ENCODE peak calls at places on chromosomes 12 and 14, in five cellular contexts. One of them, this sample, is unnamed. For H3K79me2, the result is how much of the 10 kb centered on the place peaks cover.

GRCh38 chr14:102575479-102576428 is 16.7 kb upstream of the RCOR1 start:
- DNase-seq in GM23248: no peak
- DNase-seq in GM23338: no peak
- DNase-seq in HCT116: no peak
- DNase-seq in neural progenitor cell: no peak
- DNase-seq in this sample: no peak

GRCh38 chr12:6425588-6426531 is 18.9 kb upstream of the CD27 start:
- DNase-seq in GM23248: no peak
- DNase-seq in GM23338: no peak
- DNase-seq in HCT116: no peak
- DNase-seq in neural progenitor cell: no peak
- DNase-seq in this sample: no peak

GRCh38 chr12:106724116-106724515 is 50.4 kb upstream of the RIC8B start:
- DNase-seq in GM23248: no peak
- DNase-seq in GM23338: no peak
- DNase-seq in HCT116: no peak
- DNase-seq in neural progenitor cell: no peak
- DNase-seq in this sample: no peak

GRCh38 chr12:69497308-69498026 is 27.3 kb downstream of the FRS2 start:
- DNase-seq in GM23248: peak
- DNase-seq in GM23338: no peak
- DNase-seq in HCT116: no peak
- DNase-seq in neural progenitor cell: no peak
- DNase-seq in this sample: peak

GRCh38 chr12:106841471-106842302 is 67.2 kb downstream of the RIC8B start:
- DNase-seq in GM23248: peak
- DNase-seq in GM23338: peak
- DNase-seq in HCT116: peak
- DNase-seq in neural progenitor cell: peak
- DNase-seq in this sample: peak

GRCh38 chr12:4769073-4769472 is 48.9 kb downstream of the GALNT8 start:
- DNase-seq in GM23248: no peak
- DNase-seq in GM23338: no peak
- DNase-seq in HCT116: no peak
- DNase-seq in neural progenitor cell: no peak
- DNase-seq in this sample: no peak

GRCh38 chr12:53845932-53846331 is 92.7 kb upstream of the HOXC13 start:
- DNase-seq in GM23248: no peak
- DNase-seq in GM23338: no peak
- DNase-seq in HCT116: no peak
- DNase-seq in neural progenitor cell: no peak
- DNase-seq in this sample: no peak

GRCh38 chr12:53868516-53868986 is 70.1 kb upstream of the HOXC13 start:
- DNase-seq in GM23248: no peak
- DNase-seq in GM23338: peak
- DNase-seq in HCT116: no peak
- DNase-seq in neural progenitor cell: no peak
- DNase-seq in this sample: no peak

GRCh38 chr14:95765016-95765415 is 51.1 kb upstream of the TCL1A start:
- DNase-seq in GM23248: no peak
- DNase-seq in GM23338: no peak
- DNase-seq in HCT116: no peak
- DNase-seq in neural progenitor cell: no peak
- DNase-seq in this sample: no peak

GRCh38 chr12:67520611-67521010 is 127.9 kb upstream of the DYRK2 start:
- DNase-seq in GM23248: no peak
- DNase-seq in GM23338: no peak
- DNase-seq in HCT116: no peak
- DNase-seq in neural progenitor cell: no peak
- DNase-seq in this sample: no peak

GRCh38 chr14:72965249-72965648 is 39.0 kb downstream of the DCAF4 start:
- DNase-seq in GM23248: peak
- DNase-seq in GM23338: no peak
- DNase-seq in HCT116: no peak
- DNase-seq in neural progenitor cell: no peak
- DNase-seq in this sample: no peak

GRCh38 chr12:94458882-94459772 is 540 bp downstream of the CEP83 start:
- DNase-seq in GM23248: peak
- DNase-seq in GM23338: peak
- DNase-seq in HCT116: peak
- DNase-seq in neural progenitor cell: no peak
- DNase-seq in this sample: peak

GRCh38 chr12:82672811-82673495 is 13.8 kb upstream of the TMTC2 start:
- DNase-seq in GM23248: no peak
- DNase-seq in GM23338: no peak
- DNase-seq in HCT116: no peak
- DNase-seq in neural progenitor cell: no peak
- DNase-seq in this sample: no peak

GRCh38 chr12:117596968-117597367 is 235.5 kb upstream of the NOS1 start:
- DNase-seq in GM23248: no peak
- DNase-seq in GM23338: no peak
- DNase-seq in HCT116: no peak
- DNase-seq in neural progenitor cell: no peak
- DNase-seq in this sample: no peak

GRCh38 chr14:99515301-99516155 is 34.3 kb downstream of the CCNK start:
- DNase-seq in GM23248: no peak
- DNase-seq in GM23338: no peak
- DNase-seq in HCT116: no peak
- DNase-seq in neural progenitor cell: no peak
- DNase-seq in this sample: no peak

GRCh38 chr14:89040080-89040437 is 215.6 kb downstream of the TTC8 start:
- DNase-seq in GM23248: no peak
- DNase-seq in GM23338: no peak
- DNase-seq in HCT116: no peak
- DNase-seq in neural progenitor cell: no peak
- DNase-seq in this sample: no peak

GRCh38 chr14:33039321-33039720 is 100.6 kb downstream of the NPAS3 start:
- DNase-seq in GM23248: no peak
- DNase-seq in GM23338: no peak
- DNase-seq in HCT116: no peak
- DNase-seq in neural progenitor cell: no peak
- DNase-seq in this sample: no peak

GRCh38 chr12:33267641-33268040 is 172.0 kb downstream of the SYT10 start:
- DNase-seq in GM23248: no peak
- DNase-seq in GM23338: no peak
- DNase-seq in HCT116: no peak
- DNase-seq in neural progenitor cell: no peak
- DNase-seq in this sample: no peak
- TF ChIP-seq EZH2phosphoT487 in GM23248: no peak
- TF ChIP-seq EZH2phosphoT487 in GM23338: no peak
- TF ChIP-seq EZH2phosphoT487 in HCT116: no peak
- TF ChIP-seq EZH2phosphoT487 in neural progenitor cell: no peak
- TF ChIP-seq EZH2phosphoT487 in this sample: no peak

DNA sequence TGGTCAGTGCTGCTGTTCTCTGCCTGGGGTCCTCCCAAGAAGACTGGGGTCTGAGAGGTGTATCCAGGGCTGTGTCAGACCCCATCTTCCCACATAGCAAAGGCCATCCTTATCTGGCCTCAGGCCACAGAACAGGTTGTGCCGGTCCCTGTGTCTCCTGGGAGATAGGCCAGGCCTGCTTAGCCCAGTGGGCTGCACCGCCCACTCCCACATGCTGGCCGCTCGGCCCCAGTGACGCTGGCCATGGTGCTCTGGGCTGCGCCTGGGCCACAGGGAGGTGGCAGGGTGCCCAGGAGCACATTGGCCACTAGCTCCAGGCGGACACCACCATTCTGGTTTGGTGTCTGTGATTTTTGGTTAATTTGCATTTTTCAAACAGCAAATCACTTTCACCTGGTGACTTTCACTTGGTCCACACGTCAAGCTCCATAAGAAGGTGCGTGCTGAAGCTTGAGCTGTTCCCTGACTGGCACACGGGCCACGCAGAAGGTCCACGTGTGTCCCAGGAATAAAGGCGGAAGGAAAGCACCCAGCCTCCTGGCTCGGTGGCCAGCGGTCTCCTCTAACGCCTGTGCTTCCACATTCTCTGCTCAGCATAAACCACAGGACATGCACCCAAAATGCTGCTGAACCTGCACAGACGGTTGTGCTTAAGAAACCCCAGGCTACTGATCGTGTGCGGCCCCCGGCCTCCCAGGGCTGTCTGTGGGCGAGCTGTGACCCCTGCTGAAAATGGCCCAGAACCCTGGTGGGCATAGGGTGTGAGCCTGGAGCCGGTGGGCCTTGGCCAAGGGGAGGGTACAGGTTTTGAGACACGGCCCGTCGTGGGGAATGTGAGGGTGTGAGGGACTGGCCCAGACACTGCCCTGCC is 4.6 kb downstream of the FBRSL1 start:
- DNase-seq in GM23248: no peak
- DNase-seq in GM23338: no peak
- DNase-seq in HCT116: no peak
- DNase-seq in neural progenitor cell: no peak
- DNase-seq in this sample: no peak
- H3K79me2 ChIP-seq in GM23248: half or more
- H3K79me2 ChIP-seq in GM23338: half or more
- H3K79me2 ChIP-seq in HCT116: half or more
- H3K79me2 ChIP-seq in neural progenitor cell: half or more
- H3K79me2 ChIP-seq in this sample: half or more

DNA sequence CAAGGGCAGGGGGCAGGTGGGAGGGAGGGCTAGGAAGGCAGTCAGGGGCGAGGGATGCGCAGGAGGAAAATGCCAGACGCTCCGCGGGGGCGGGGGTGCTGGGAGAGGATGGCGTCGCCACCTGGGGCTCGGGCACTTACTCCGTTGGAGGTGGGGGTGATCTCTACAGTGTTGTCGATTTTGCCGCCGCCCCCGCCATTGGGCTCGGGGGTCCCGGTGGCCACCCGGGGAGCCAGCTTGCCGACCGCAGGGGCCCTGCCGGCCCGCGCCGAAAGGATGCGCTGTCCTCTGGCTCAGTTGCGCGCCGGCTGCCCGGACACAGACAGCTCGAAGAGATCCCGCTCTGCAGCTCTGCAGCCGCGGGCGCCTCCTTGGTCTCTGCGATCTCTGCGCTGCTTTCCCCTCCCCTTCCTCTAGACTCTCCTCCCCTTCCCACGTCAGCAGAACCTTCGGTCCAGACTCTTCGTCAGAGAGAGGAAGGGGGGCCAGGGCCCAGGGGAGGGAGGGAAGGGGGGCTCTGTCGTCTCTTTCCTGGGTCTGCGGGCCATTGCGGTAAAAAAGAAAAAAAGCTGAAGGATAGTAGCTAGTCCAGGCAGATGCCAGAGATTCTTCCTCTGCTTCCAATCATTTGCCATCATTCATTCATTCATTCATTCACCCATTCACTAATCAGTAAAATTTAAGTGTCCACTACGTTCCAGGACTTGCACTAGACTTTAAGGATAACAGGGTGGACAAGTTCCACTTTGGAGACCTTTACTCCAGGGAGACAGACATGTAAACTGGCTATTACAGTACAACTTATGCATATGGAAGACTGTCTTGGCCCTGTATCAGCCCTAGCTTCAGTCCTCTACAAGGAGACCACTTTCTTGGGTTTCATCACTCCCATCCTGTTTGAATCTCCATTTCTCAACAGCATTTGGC is at the start of gene SLC22A17:
- DNase-seq in GM23248: peak
- DNase-seq in GM23338: peak
- DNase-seq in HCT116: peak
- DNase-seq in neural progenitor cell: peak
- DNase-seq in this sample: no peak
- H2AFZ ChIP-seq in GM23248: peak
- H2AFZ ChIP-seq in GM23338: peak
- H2AFZ ChIP-seq in HCT116: no peak
- H2AFZ ChIP-seq in neural progenitor cell: peak
- H2AFZ ChIP-seq in this sample: no peak

GRCh38 chr12:78118036-78118435 is 287.3 kb downstream of the NAV3 start:
- DNase-seq in GM23248: no peak
- DNase-seq in GM23338: peak
- DNase-seq in HCT116: no peak
- DNase-seq in neural progenitor cell: peak
- DNase-seq in this sample: no peak

GRCh38 chr12:78118486-78118885 is 287.8 kb downstream of the NAV3 start:
- DNase-seq in GM23248: peak
- DNase-seq in GM23338: no peak
- DNase-seq in HCT116: no peak
- DNase-seq in neural progenitor cell: no peak
- DNase-seq in this sample: no peak

GRCh38 chr12:78121969-78122610 is 291.4 kb downstream of the NAV3 start:
- DNase-seq in GM23248: peak
- DNase-seq in GM23338: no peak
- DNase-seq in HCT116: no peak
- DNase-seq in neural progenitor cell: no peak
- DNase-seq in this sample: no peak

GRCh38 chr12:78119351-78119918 is 288.7 kb downstream of the NAV3 start:
- DNase-seq in GM23248: no peak
- DNase-seq in GM23338: no peak
- DNase-seq in HCT116: no peak
- DNase-seq in neural progenitor cell: no peak
- DNase-seq in this sample: no peak

GRCh38 chr12:78120866-78121590 is 290.3 kb downstream of the NAV3 start:
- DNase-seq in GM23248: peak
- DNase-seq in GM23338: no peak
- DNase-seq in HCT116: peak
- DNase-seq in neural progenitor cell: no peak
- DNase-seq in this sample: peak
- TF ChIP-seq EZH2phosphoT487 in GM23248: no peak
- TF ChIP-seq EZH2phosphoT487 in GM23338: no peak
- TF ChIP-seq EZH2phosphoT487 in HCT116: no peak
- TF ChIP-seq EZH2phosphoT487 in neural progenitor cell: no peak
- TF ChIP-seq EZH2phosphoT487 in this sample: no peak

DNA sequence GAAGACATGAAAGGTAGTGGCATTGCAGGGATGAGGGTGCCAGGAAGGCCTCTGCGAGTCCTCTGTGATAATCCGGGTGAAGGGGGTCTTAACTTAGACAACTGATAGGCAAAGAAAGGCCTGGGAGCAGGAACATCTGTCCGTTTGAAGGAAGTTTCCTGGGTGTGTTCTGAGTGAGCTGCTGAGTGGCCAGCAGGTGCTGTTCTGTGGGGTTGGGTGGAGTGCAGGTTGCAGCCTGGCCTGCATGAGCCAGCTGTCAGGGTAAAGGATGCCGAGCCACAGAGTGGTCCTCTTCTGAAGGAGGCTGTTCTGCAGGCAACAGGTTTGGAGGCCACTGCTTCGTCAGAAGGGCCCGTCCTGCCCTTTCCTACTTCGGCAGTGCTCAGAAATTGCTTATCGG is 118.7 kb downstream of the CHST11 start:
- DNase-seq in GM23248: no peak
- DNase-seq in GM23338: no peak
- DNase-seq in HCT116: no peak
- DNase-seq in neural progenitor cell: no peak
- DNase-seq in this sample: no peak
- H3K79me2 ChIP-seq in GM23248: under half
- H3K79me2 ChIP-seq in GM23338: under half
- H3K79me2 ChIP-seq in HCT116: under half
- H3K79me2 ChIP-seq in neural progenitor cell: under half
- H3K79me2 ChIP-seq in this sample: under half